ENCODE peak calls at places on chromosome 14, in ten cellular contexts. E is A673, X is cardiac muscle cell, R is tibial artery, A is MM.1S, T is left ventricle myocardium inferior, V is stomach, P is SJSA1, U is K562, S is tibial nerve. N is an unnamed sample.

GRCh38 chr14:33704486-33704885 is 246.4 kb downstream of the EGLN3 start:
- DNase-seq in R (no peak), A (no peak), V (no peak), U (no peak), T (no peak), X (no peak), S (no peak), P (no peak), E (no peak), N (no peak)

GRCh38 chr14:102805454-102805891 is 28.2 kb downstream of the TRAF3 start:
- DNase-seq in U (peak; percentile 49), R (no peak), V (no peak), E (no peak), X (no peak), A (peak; percentile 71), P (peak; percentile 71), S (no peak), T (no peak), N (no peak)

GRCh38 chr14:23041729-23042128 is 283 bp upstream of the PSMB11 start:
- DNase-seq in A (no peak), V (no peak), T (no peak), R (no peak), P (no peak), E (no peak), X (no peak), U (no peak), S (no peak), N (no peak)

GRCh38 chr14:106210650-106211049 is 684.3 kb downstream of the TMEM121 start:
- DNase-seq in V (no peak), E (no peak), R (no peak), A (no peak), T (no peak), U (peak; percentile 48), S (no peak), P (no peak), X (no peak), N (no peak)

GRCh38 chr14:24888532-24888931 is 161.4 kb downstream of the STXBP6 start:
- DNase-seq in T (no peak), U (no peak), R (no peak), P (no peak), E (no peak), A (no peak), X (no peak), S (no peak), V (no peak), N (no peak)

GRCh38 chr14:76497550-76498484 is 121.9 kb downstream of the ESRRB start:
- DNase-seq in A (no peak), P (no peak), E (peak; percentile 30), T (no peak), R (no peak), U (peak; percentile 10), V (no peak), S (no peak), X (peak; percentile 19), N (no peak)

GRCh38 chr14:41607119-41607785 is 576 bp downstream of the LRFN5 start:
- DNase-seq in T (no peak), S (no peak), V (no peak), E (peak; percentile 75), R (no peak), P (no peak), A (no peak), X (no peak), U (no peak), N (no peak)

GRCh38 chr14:67547224-67547780 is 14.2 kb downstream of the PLEKHH1 start:
- DNase-seq in P (no peak), U (no peak), R (no peak), E (no peak), V (no peak), S (no peak), A (no peak), T (no peak), X (no peak), N (no peak)

GRCh38 chr14:74049886-74050495 is 30.8 kb downstream of the BBOF1 start:
- DNase-seq in X (no peak), A (no peak), E (no peak), R (no peak), T (no peak), V (no peak), S (no peak), U (no peak), P (no peak), N (no peak)

GRCh38 chr14:104766256-104766862 is 13.4 kb downstream of the SIVA1 start:
- DNase-seq in P (no peak), E (no peak), U (no peak), X (no peak), A (no peak), R (no peak), S (no peak), T (no peak), V (no peak), N (no peak)

GRCh38 chr14:69711471-69712216 is 55.3 kb upstream of the SRSF5 start:
- DNase-seq in X (no peak), V (no peak), T (peak; percentile 46), P (no peak), S (no peak), R (peak; percentile 78), E (no peak), A (no peak), U (no peak), N (no peak)

GRCh38 chr14:105026033-105026785 is 5.3 kb upstream of the CDCA4 start:
- DNase-seq in S (no peak), A (no peak), T (no peak), V (no peak), U (no peak), R (no peak), P (no peak), E (no peak), X (no peak), N (no peak)

GRCh38 chr14:94342334-94342934 is 19.3 kb upstream of the SERPINA6 start:
- DNase-seq in R (peak; percentile 90), T (peak; percentile 84), V (peak; percentile 91), U (no peak), A (no peak), S (peak; percentile 76), X (no peak), E (peak; percentile 89), P (peak; percentile 95), N (peak; percentile 89)

GRCh38 chr14:94346841-94347240 is 23.7 kb upstream of the SERPINA6 start:
- DNase-seq in V (no peak), T (no peak), R (no peak), S (no peak), A (no peak), X (no peak), P (no peak), U (no peak), E (no peak), N (no peak)

GRCh38 chr14:94345344-94346072 is 22.4 kb upstream of the SERPINA6 start:
- DNase-seq in P (peak; percentile 85), S (no peak), V (no peak), A (no peak), X (no peak), U (no peak), E (peak; percentile 20), T (no peak), R (no peak), N (no peak)

GRCh38 chr14:94343238-94343637 is 20.1 kb upstream of the SERPINA6 start:
- DNase-seq in V (no peak), U (no peak), X (no peak), P (no peak), R (no peak), A (no peak), E (no peak), S (no peak), T (no peak), N (no peak)

GRCh38 chr14:94344389-94344788 is 21.3 kb upstream of the SERPINA6 start:
- DNase-seq in X (no peak), U (no peak), S (no peak), V (no peak), A (no peak), P (no peak), R (no peak), E (no peak), T (no peak), N (no peak)
- H3K4me1 ChIP-seq in X (no peaks in the 10 kb centered on the region), U (no peaks in the 10 kb centered on the region), S (no peaks in the 10 kb centered on the region), V (peaks cover 3% of the 10 kb centered on the region), A (peaks cover 15% of the 10 kb centered on the region), P (peaks cover 45% of the 10 kb centered on the region), R (peaks cover 16% of the 10 kb centered on the region), E (no peaks in the 10 kb centered on the region), T (peaks cover 14% of the 10 kb centered on the region), N (peaks cover 4% of the 10 kb centered on the region)

DNA sequence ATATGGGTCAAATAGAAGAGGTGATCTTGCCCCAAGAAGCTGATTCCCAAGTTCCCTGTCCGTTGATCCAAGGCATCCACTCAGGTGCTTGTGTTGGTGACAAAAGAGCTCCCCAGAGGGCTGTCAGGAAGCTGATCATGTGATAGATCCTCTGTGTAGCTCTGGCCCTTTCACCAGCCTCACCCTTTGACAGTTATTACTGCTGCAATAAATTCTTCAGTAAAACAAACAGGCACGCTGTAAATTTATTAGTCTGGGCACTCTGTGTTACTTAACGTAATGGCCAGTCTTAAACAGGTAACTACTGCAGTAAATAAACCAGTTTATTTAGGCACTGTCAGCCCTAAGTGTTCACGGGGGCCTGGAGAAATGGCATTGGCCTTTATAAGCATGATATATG is 473.9 kb downstream of the BCL11B start:
- DNase-seq in T (no peak), E (no peak), R (no peak), U (no peak), A (no peak), V (no peak), P (no peak), X (no peak), S (no peak), N (no peak)
- H3K4me1 ChIP-seq in T (no peaks in the 10 kb centered on the region), E (no peaks in the 10 kb centered on the region), R (no peaks in the 10 kb centered on the region), U (no peaks in the 10 kb centered on the region), A (no peaks in the 10 kb centered on the region), V (no peaks in the 10 kb centered on the region), P (peaks cover 15% of the 10 kb centered on the region), X (no peaks in the 10 kb centered on the region), S (no peaks in the 10 kb centered on the region), N (no peaks in the 10 kb centered on the region)

GRCh38 chr14:68668531-68668930 is 124.3 kb downstream of the ZFP36L1 start:
- DNase-seq in V (no peak), R (peak; percentile 39), S (no peak), U (no peak), T (no peak), A (no peak), P (peak; percentile 5), X (no peak), E (no peak), N (no peak)
- H3K4me1 ChIP-seq in V (peaks cover 65% of the 10 kb centered on the region), R (peaks cover 96% of the 10 kb centered on the region), S (peaks cover 56% of the 10 kb centered on the region), U (no peaks in the 10 kb centered on the region), T (peaks cover 90% of the 10 kb centered on the region), A (no peaks in the 10 kb centered on the region), P (peaks cover 16% of the 10 kb centered on the region), X (peaks cover 61% of the 10 kb centered on the region), E (peaks cover 49% of the 10 kb centered on the region), N (peaks cover 14% of the 10 kb centered on the region)

DNA sequence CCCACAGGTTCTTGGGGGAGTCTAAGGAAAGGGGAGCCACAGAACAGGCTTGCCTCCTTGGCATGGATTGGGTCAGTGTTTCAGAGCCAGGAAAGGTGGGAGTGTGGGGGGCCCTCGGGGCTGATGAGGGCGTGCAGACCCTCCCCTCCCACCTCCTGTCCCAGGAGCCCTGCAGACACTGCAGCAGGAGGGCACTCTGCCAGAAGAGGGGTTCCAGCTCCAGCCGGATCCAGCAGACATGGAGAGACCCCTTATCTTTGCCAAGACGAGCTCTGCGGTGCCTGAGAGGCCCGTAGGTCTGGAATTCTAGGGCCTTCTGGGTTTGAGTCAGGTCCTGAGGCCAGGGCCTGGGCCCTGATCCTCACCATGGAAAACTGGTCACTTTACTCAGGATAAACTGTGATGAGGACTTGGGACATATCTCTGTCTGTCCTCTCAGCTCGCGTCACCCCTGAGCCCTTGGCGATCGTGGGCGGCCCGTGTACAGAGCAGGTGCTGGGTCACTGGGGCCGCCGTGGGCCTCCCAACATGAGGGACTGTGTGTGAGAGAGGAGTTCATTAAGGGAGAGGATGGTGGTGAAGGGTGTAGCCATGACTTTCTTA is 13.8 kb downstream of the MEG3 start:
- DNase-seq in X (peak; percentile 41), A (no peak), V (no peak), R (peak; percentile 58), U (no peak), P (no peak), S (no peak), E (no peak), T (no peak), N (no peak)
- H3K4me1 ChIP-seq in X (peaks cover 13% of the 10 kb centered on the region), A (no peaks in the 10 kb centered on the region), V (no peaks in the 10 kb centered on the region), R (no peaks in the 10 kb centered on the region), U (no peaks in the 10 kb centered on the region), P (peaks cover 20% of the 10 kb centered on the region), S (no peaks in the 10 kb centered on the region), E (peaks cover 5% of the 10 kb centered on the region), T (no peaks in the 10 kb centered on the region), N (no peaks in the 10 kb centered on the region)